ENCODE peak calls at places on chromosomes 11 and 22, in five cellular contexts. One of them, this sample, is unnamed.

GRCh38 chr11:9777066-9777465 is 113.2 kb downstream of the SWAP70 start:
- DNase-seq in adrenal gland: no peak
- DNase-seq in ovary: no peak
- DNase-seq in body of pancreas: no peak
- DNase-seq in left ventricle myocardium inferior: no peak
- DNase-seq in this sample: no peak

GRCh38 chr11:120712014-120712413 is 200.5 kb downstream of the GRIK4 start:
- DNase-seq in body of pancreas: no peak
- DNase-seq in left ventricle myocardium inferior: no peak
- DNase-seq in adrenal gland: no peak
- DNase-seq in ovary: no peak
- DNase-seq in this sample: no peak

GRCh38 chr22:38754247-38755154 is 1.3 kb downstream of the SUN2 start:
- DNase-seq in adrenal gland: peak
- DNase-seq in left ventricle myocardium inferior: peak
- DNase-seq in ovary: peak
- DNase-seq in body of pancreas: peak
- DNase-seq in this sample: peak

GRCh38 chr11:105609832-105610781 is at the start of gene GRIA4:
- DNase-seq in adrenal gland: no peak
- DNase-seq in ovary: no peak
- DNase-seq in body of pancreas: no peak
- DNase-seq in left ventricle myocardium inferior: no peak
- DNase-seq in this sample: peak

GRCh38 chr11:2155511-2155910 is 5.5 kb downstream of the INS start:
- DNase-seq in ovary: no peak
- DNase-seq in adrenal gland: no peak
- DNase-seq in body of pancreas: no peak
- DNase-seq in left ventricle myocardium inferior: no peak
- DNase-seq in this sample: no peak

GRCh38 chr11:35387341-35387982 is 31.9 kb downstream of the SLC1A2 start:
- DNase-seq in body of pancreas: no peak
- DNase-seq in left ventricle myocardium inferior: no peak
- DNase-seq in adrenal gland: no peak
- DNase-seq in ovary: no peak
- DNase-seq in this sample: no peak

GRCh38 chr11:12762696-12763324 is 88.6 kb downstream of the TEAD1 start:
- DNase-seq in adrenal gland: no peak
- DNase-seq in ovary: no peak
- DNase-seq in body of pancreas: no peak
- DNase-seq in left ventricle myocardium inferior: no peak
- DNase-seq in this sample: no peak

GRCh38 chr11:34345991-34346480 is 11.8 kb downstream of the ABTB2 start:
- DNase-seq in adrenal gland: no peak
- DNase-seq in ovary: no peak
- DNase-seq in left ventricle myocardium inferior: peak
- DNase-seq in body of pancreas: no peak
- DNase-seq in this sample: peak

GRCh38 chr11:126102436-126102894 is 39.8 kb upstream of the CDON start:
- DNase-seq in left ventricle myocardium inferior: peak
- DNase-seq in body of pancreas: peak
- DNase-seq in ovary: peak
- DNase-seq in adrenal gland: peak
- DNase-seq in this sample: peak

GRCh38 chr22:27133951-27134664 is 476.7 kb downstream of the MIAT start:
- DNase-seq in left ventricle myocardium inferior: no peak
- DNase-seq in ovary: peak
- DNase-seq in adrenal gland: peak
- DNase-seq in body of pancreas: no peak
- DNase-seq in this sample: peak

GRCh38 chr11:291281-292210 is 2.6 kb downstream of the PGGHG start:
- DNase-seq in ovary: no peak
- DNase-seq in adrenal gland: no peak
- DNase-seq in body of pancreas: no peak
- DNase-seq in left ventricle myocardium inferior: peak
- DNase-seq in this sample: no peak

GRCh38 chr11:123255909-123256308 is 60.9 kb upstream of the CLMP start:
- DNase-seq in ovary: no peak
- DNase-seq in adrenal gland: no peak
- DNase-seq in left ventricle myocardium inferior: no peak
- DNase-seq in body of pancreas: no peak
- DNase-seq in this sample: no peak

GRCh38 chr11:27362749-27363575 is at the start of gene CCDC34:
- DNase-seq in body of pancreas: peak
- DNase-seq in ovary: peak
- DNase-seq in left ventricle myocardium inferior: peak
- DNase-seq in adrenal gland: peak
- DNase-seq in this sample: peak

GRCh38 chr11:11798586-11799438 is 43.0 kb upstream of the USP47 start:
- DNase-seq in adrenal gland: peak
- DNase-seq in body of pancreas: peak
- DNase-seq in left ventricle myocardium inferior: peak
- DNase-seq in ovary: peak
- DNase-seq in this sample: peak

GRCh38 chr11:112797653-112798293 is 163.4 kb upstream of the NCAM1 start:
- DNase-seq in left ventricle myocardium inferior: no peak
- DNase-seq in ovary: no peak
- DNase-seq in body of pancreas: no peak
- DNase-seq in adrenal gland: peak
- DNase-seq in this sample: no peak
- TF ChIP-seq CTCF in left ventricle myocardium inferior: peak
- TF ChIP-seq CTCF in ovary: no peak
- TF ChIP-seq CTCF in body of pancreas: peak
- TF ChIP-seq CTCF in adrenal gland: peak
- TF ChIP-seq CTCF in this sample: no peak

DNA sequence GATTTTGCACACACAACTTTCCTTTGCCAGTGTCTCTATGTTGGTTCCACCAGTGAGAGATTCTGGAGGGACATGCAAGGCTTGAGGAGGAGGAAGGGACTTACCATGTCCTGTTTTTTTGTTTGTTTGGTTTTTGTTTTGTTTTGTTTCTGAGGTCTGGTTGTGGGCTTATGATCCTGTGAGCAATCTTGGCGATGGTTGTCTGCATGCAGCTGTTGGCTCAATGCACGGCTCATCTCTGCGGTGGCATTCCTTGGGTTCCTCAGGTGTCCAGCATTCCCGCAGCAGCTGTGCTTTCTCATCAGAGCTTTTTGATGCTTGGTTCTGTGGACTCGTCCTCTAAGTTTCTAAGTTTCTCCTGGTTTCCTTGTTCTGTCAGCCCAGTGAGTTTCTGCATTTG is 4.8 kb upstream of the NNMT start:
- DNase-seq in adrenal gland: no peak
- DNase-seq in ovary: no peak
- DNase-seq in left ventricle myocardium inferior: no peak
- DNase-seq in body of pancreas: no peak
- DNase-seq in this sample: no peak
- H3K27ac ChIP-seq in adrenal gland: no peak
- H3K27ac ChIP-seq in ovary: no peak
- H3K27ac ChIP-seq in left ventricle myocardium inferior: peak
- H3K27ac ChIP-seq in body of pancreas: peak
- H3K27ac ChIP-seq in this sample: peak

DNA sequence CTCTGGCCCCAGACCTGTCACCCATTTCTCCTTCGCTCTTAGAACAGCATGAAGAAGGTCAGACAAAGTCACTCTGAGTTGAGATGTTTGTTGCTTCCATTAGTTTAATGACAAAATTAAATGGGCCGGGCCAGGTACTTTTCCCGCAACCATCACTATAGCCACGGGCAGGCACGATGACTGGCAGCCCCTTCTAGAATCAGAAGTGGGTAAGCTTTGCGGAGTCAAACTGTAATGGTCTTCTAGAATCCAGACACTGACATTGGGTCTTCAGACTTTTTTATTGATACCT is 2.3 kb upstream of the ACR start:
- DNase-seq in left ventricle myocardium inferior: no peak
- DNase-seq in ovary: no peak
- DNase-seq in adrenal gland: no peak
- DNase-seq in body of pancreas: no peak
- DNase-seq in this sample: no peak
- TF ChIP-seq CTCF in left ventricle myocardium inferior: no peak
- TF ChIP-seq CTCF in ovary: no peak
- TF ChIP-seq CTCF in adrenal gland: no peak
- TF ChIP-seq CTCF in body of pancreas: no peak
- TF ChIP-seq CTCF in this sample: no peak

GRCh38 chr11:67268036-67268683 is 1.9 kb downstream of the GRK2 start:
- DNase-seq in ovary: no peak
- DNase-seq in adrenal gland: no peak
- DNase-seq in body of pancreas: no peak
- DNase-seq in left ventricle myocardium inferior: no peak
- DNase-seq in this sample: no peak
- H3K27ac ChIP-seq in ovary: no peak
- H3K27ac ChIP-seq in adrenal gland: peak
- H3K27ac ChIP-seq in body of pancreas: peak
- H3K27ac ChIP-seq in left ventricle myocardium inferior: peak
- H3K27ac ChIP-seq in this sample: peak

DNA sequence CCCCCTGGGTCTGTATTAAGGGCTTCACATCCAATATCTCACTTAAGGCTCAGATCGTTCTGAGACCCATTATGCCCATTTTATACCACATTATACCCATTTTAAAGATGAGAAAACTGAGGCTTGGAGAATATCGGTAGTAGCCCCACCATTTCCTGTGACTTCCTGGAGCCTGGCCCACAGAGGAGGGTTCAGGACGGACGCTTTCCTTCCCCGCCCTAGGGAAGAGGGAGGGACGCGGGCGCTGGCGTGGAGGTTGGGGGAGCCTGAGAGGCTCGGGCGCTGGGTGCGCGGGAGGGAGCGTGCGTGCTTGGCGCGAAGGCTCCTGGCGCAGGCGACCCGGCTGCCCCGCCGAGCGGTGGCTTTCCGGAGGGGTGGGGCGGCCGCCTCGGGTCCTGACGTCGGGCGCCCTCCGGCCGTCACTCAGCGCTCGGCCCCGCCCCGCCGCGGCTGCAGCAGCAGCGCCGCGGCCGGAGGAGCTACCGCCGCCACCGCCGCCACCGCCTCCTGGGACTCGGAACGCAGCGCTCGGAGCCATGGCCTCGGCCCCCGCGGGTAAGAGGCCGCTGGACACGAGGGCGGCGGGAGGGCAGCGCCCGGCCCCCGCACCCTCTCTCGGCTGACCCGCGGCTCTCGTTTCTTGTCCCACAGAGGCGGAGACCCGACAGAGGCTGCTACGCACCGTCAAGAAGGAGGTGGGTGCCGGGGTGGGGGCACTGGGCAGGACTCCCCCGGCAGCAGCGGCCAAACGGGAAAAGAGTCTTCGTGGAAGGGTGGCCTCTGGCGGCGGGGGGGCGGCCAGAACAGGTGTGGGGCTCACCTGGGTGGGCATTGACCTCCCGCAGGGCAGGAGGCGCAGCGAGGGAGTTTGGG is at the start of gene SGSM1:
- DNase-seq in adrenal gland: peak
- DNase-seq in body of pancreas: peak
- DNase-seq in left ventricle myocardium inferior: peak
- DNase-seq in ovary: peak
- DNase-seq in this sample: peak
- TF ChIP-seq CTCF in adrenal gland: no peak
- TF ChIP-seq CTCF in body of pancreas: no peak
- TF ChIP-seq CTCF in left ventricle myocardium inferior: no peak
- TF ChIP-seq CTCF in ovary: no peak
- TF ChIP-seq CTCF in this sample: peak

GRCh38 chr11:130874396-130874795 is 41.9 kb downstream of the SNX19 start:
- DNase-seq in body of pancreas: no peak
- DNase-seq in left ventricle myocardium inferior: no peak
- DNase-seq in ovary: no peak
- DNase-seq in adrenal gland: no peak
- DNase-seq in this sample: no peak
- H3K27ac ChIP-seq in body of pancreas: no peak
- H3K27ac ChIP-seq in left ventricle myocardium inferior: peak
- H3K27ac ChIP-seq in ovary: no peak
- H3K27ac ChIP-seq in adrenal gland: no peak
- H3K27ac ChIP-seq in this sample: peak

DNA sequence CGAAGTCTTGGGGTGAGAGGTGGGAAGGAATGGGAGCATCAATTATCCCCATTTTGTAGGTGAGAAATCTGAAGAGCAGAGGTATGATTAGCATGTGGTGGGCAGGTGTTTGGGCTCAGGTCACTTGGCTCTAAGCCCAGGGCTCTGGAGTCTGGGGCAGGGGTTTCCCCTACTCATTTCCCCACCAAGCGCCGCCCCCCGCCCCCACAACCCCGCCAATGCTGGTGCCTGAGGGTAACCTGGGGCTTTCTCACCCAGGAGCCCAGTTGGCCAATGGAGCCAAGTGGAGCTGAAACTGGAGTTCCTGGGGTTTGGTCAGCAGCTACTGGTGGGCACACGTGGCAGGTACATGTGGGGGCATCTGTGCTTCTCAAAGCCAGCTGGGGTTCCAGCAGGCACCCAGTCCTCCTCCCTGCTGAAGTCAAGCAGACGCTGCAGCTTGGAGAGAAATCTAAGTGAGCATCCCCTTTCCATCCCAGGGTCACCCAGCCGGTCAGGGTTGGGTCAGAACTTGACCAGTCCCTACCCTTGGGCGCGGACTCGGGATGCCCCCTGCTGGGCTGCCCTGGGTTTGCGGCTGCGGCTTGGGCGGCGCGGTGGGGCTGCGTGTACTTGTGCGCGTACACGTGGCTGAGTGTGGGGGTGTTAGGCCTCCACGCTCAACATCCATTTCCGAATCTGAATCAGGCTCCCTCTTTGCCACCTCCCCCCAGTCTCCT is 1.6 kb upstream of the CHRM1 start:
- DNase-seq in body of pancreas: no peak
- DNase-seq in left ventricle myocardium inferior: no peak
- DNase-seq in ovary: no peak
- DNase-seq in adrenal gland: no peak
- DNase-seq in this sample: no peak
- TF ChIP-seq CTCF in body of pancreas: no peak
- TF ChIP-seq CTCF in left ventricle myocardium inferior: peak
- TF ChIP-seq CTCF in ovary: no peak
- TF ChIP-seq CTCF in adrenal gland: no peak
- TF ChIP-seq CTCF in this sample: no peak